ENCODE peak calls at places on chromosomes 6 and 20, in seven cellular contexts. L is endodermal cell; F is ovary; G is hepatocyte; I is testis; V is lung; M is CD4-positive, alpha-beta T cell. W is an unnamed sample. For H3K27me3, the result is how much of the 10 kb centered on the place peaks cover.

GRCh38 chr6:157941101-157941863 is 40.4 kb upstream of the SYNJ2 start:
- DNase-seq in L (no peak), F (no peak), G (no peak), I (no peak), V (no peak), M (no peak), W (no peak)

GRCh38 chr20:4563534-4563933 is 158.2 kb upstream of the PRND start:
- DNase-seq in L (peak), F (no peak), G (peak), I (peak), V (no peak), M (no peak), W (no peak)

GRCh38 chr20:56774873-56775272 is 145.8 kb downstream of the TFAP2C start:
- DNase-seq in L (no peak), F (no peak), G (no peak), I (no peak), V (no peak), M (no peak), W (no peak)

GRCh38 chr6:71300561-71301168 is 12.1 kb downstream of the OGFRL1 start:
- DNase-seq in L (no peak), F (no peak), G (no peak), I (no peak), V (no peak), M (no peak), W (no peak)

GRCh38 chr20:37526839-37527637 is 638 bp downstream of the BLCAP start:
- DNase-seq in L (peak), F (no peak), G (peak), I (peak), V (no peak), M (peak), W (no peak)

GRCh38 chr20:1754749-1755148 is 97.2 kb upstream of the SIRPG start:
- DNase-seq in L (no peak), F (no peak), G (no peak), I (no peak), V (no peak), M (no peak), W (no peak)

GRCh38 chr20:37095108-37095608 is 639 bp downstream of the RBL1 start:
- DNase-seq in L (no peak), F (no peak), G (peak), I (no peak), V (no peak), M (peak), W (peak)

GRCh38 chr6:37242429-37243052 is 15.0 kb upstream of the TBC1D22B start:
- DNase-seq in L (no peak), F (peak), G (peak), I (no peak), V (peak), M (no peak), W (no peak)

GRCh38 chr6:155524249-155524651 is 68.6 kb upstream of the NOX3 start:
- DNase-seq in L (no peak), F (no peak), G (no peak), I (no peak), V (no peak), M (no peak), W (no peak)

GRCh38 chr6:130602151-130602770 is 224.9 kb upstream of the SMLR1 start:
- DNase-seq in L (no peak), F (no peak), G (peak), I (no peak), V (no peak), M (no peak), W (no peak)

GRCh38 chr20:6008254-6008653 is 45.6 kb downstream of the LRRN4 start:
- DNase-seq in L (no peak), F (peak), G (peak), I (peak), V (peak), M (no peak), W (no peak)

GRCh38 chr6:67689329-67689728 is 945.8 kb upstream of the ADGRB3 start:
- DNase-seq in L (no peak), F (no peak), G (no peak), I (no peak), V (no peak), M (no peak), W (no peak)

GRCh38 chr20:38650010-38650409 is 48.4 kb downstream of the ARHGAP40 start:
- DNase-seq in L (no peak), F (no peak), G (no peak), I (no peak), V (no peak), M (no peak), W (no peak)

GRCh38 chr20:38652995-38653394 is 51.4 kb downstream of the ARHGAP40 start:
- DNase-seq in L (no peak), F (no peak), G (no peak), I (no peak), V (no peak), M (no peak), W (no peak)

GRCh38 chr20:38649275-38649891 is 47.8 kb downstream of the ARHGAP40 start:
- DNase-seq in L (peak), F (no peak), G (peak), I (peak), V (no peak), M (no peak), W (peak)

GRCh38 chr20:38651562-38651961 is 50.0 kb downstream of the ARHGAP40 start:
- DNase-seq in L (no peak), F (no peak), G (no peak), I (no peak), V (no peak), M (no peak), W (no peak)

DNA sequence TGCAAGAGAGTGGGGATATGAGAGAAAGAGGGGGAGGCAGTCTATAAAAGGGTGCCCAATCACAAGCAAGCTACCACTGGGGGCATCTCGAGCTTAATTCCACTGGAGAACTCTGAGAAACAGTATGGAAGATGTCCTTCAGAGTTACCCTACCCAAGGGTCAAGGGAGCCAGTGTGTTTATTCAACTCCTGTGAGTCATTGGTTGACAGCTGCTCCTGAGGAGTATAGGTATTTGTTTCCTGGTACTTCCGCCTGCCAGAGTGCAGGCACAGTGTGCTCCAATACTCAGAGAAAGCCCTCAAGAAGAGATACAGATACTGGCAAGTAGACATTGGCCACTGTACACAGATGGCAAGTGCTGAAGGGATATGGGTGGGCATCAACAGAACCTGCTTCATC is 49.5 kb downstream of the ARHGAP40 start:
- DNase-seq in L (no peak), F (no peak), G (no peak), I (no peak), V (no peak), M (no peak), W (no peak)
- H3K27me3 ChIP-seq in L (under half), F (under half), G (under half), I (under half), V (under half), M (under half), W (half or more)

GRCh38 chr20:18092890-18093289 is 35.2 kb upstream of the OVOL2 start:
- DNase-seq in L (peak), F (no peak), G (no peak), I (peak), V (no peak), M (no peak), W (no peak)

GRCh38 chr20:18090044-18090443 is 32.3 kb upstream of the OVOL2 start:
- DNase-seq in L (no peak), F (no peak), G (no peak), I (no peak), V (no peak), M (no peak), W (no peak)

GRCh38 chr20:18093388-18093787 is 35.7 kb upstream of the OVOL2 start:
- DNase-seq in L (no peak), F (no peak), G (no peak), I (no peak), V (no peak), M (no peak), W (no peak)

GRCh38 chr20:18091624-18092023 is 33.9 kb upstream of the OVOL2 start:
- DNase-seq in L (no peak), F (no peak), G (no peak), I (no peak), V (no peak), M (no peak), W (no peak)

GRCh38 chr20:18090477-18090876 is 32.8 kb upstream of the OVOL2 start:
- DNase-seq in L (no peak), F (no peak), G (no peak), I (no peak), V (no peak), M (no peak), W (no peak)
- H3K27me3 ChIP-seq in L (under half), F (under half), G (under half), I (under half), V (under half), M (under half), W (under half)

DNA sequence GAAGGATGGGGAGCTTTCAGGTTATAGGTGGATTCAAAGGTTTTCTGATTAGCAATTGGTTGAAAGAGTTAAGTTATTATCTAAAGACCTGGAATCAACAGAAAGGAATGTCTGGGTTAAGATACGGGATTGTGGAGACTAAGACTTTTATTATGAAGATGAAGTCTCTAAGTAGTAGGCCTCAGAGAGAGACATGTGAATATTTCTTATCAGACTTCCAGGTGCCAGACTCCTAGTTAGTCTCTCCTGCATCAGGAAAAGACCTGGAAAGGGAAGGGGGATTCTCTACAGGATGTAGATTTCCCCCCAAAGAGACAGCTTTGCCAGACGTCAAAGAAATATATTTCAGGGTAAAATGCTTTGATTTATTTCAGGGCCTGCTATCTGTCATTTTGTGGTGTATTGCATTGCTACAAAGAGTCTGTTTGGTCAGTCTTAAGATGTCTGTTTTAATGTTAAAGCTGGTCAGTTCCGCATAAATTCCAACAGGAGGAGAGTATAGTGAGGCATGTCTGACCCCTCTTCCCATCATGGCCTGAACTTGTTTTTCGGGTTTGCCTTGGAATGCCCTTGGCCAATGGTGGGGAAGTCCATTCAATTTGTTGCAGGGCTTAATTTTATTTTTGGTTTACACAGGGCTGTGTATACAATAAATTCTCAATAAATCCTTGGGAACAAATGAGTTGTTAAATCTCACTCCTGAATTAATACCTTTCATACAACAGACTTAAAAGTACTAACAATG is 103.4 kb upstream of the RALGAPA2 start:
- DNase-seq in L (no peak), F (no peak), G (no peak), I (no peak), V (no peak), M (no peak), W (no peak)
- H3K27me3 ChIP-seq in L (under half), F (under half), G (under half), I (under half), V (under half), M (under half), W (under half)

GRCh38 chr6:159359581-159360264 is 190.5 kb downstream of the FNDC1 start:
- DNase-seq in L (no peak), F (no peak), G (no peak), I (no peak), V (no peak), M (no peak), W (no peak)
- H3K27me3 ChIP-seq in L (under half), F (under half), G (under half), I (under half), V (under half), M (under half), W (under half)

GRCh38 chr6:160457843-160458242 is 109.7 kb downstream of the SLC22A3 start:
- DNase-seq in L (no peak), F (no peak), G (no peak), I (no peak), V (no peak), M (no peak), W (no peak)

GRCh38 chr6:160462551-160463109 is 114.5 kb downstream of the SLC22A3 start:
- DNase-seq in L (no peak), F (no peak), G (no peak), I (no peak), V (no peak), M (no peak), W (no peak)

GRCh38 chr6:160462116-160462515 is 113.9 kb downstream of the SLC22A3 start:
- DNase-seq in L (no peak), F (no peak), G (no peak), I (no peak), V (no peak), M (no peak), W (no peak)

GRCh38 chr6:160464744-160465143 is 116.6 kb downstream of the SLC22A3 start:
- DNase-seq in L (no peak), F (no peak), G (no peak), I (no peak), V (no peak), M (no peak), W (no peak)

GRCh38 chr6:160461641-160462040 is 113.5 kb downstream of the SLC22A3 start:
- DNase-seq in L (no peak), F (no peak), G (no peak), I (no peak), V (no peak), M (no peak), W (no peak)
- H3K27me3 ChIP-seq in L (under half), F (under half), G (under half), I (under half), V (under half), M (under half), W (under half)

DNA sequence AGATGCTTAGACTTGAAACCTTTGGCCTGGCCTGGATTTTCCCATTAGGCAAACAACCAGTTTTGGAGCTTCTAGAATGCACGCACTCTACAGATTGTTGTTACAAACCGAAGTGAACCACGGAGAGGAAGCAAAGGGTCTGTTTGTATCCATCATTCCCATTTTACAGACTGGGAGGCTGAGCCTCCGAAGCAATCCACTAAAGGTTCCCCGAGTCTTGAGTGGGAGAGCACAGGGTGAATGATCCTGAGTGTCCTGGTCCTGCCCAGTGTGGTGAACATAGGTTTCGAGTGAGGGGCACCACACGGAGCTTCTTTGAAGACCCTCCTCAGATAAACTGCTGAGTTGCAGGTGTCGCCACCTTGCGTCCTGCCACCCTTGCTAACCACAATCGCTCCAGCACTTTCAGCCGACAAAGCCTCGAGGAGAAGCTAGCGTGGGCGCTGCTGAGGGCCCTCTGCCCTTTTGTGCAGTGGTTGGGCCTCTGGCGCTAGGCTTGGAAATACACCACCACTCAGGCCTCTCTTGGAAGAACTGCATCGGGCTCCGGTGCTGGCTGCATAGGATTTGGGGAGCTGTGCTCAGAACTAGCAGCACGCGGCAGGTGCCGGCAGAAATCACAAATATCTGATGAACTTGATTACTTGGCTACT is 1.4 kb upstream of the PRDM13 start:
- DNase-seq in L (peak), F (no peak), G (no peak), I (no peak), V (no peak), M (no peak), W (no peak)
- H3K27me3 ChIP-seq in L (half or more), F (under half), G (half or more), I (under half), V (under half), M (half or more), W (half or more)

DNA sequence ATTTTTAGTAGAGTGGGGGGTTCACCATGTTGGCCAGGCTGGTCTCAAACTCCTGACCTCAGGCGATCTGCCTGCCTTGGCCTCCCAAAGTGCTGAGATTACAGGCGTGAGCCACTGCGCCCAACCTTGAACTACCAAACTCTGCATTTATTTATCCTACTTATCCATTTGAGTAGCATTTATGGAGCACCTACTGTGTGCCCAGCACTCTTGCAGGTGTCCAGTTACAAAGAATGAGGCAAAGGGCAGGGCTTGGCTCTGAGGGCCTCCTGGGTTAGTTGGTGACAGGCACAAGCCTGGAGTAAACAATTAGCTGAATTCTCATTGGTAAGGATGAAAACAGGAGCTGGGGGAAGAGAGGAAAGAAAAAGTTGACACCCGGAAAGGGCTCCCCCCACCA is 93.4 kb upstream of the FOXP4 start:
- DNase-seq in L (no peak), F (no peak), G (no peak), I (no peak), V (no peak), M (no peak), W (no peak)
- H3K27me3 ChIP-seq in L (under half), F (under half), G (under half), I (under half), V (under half), M (under half), W (under half)